ENCODE peak calls at places on chromosomes 4 and X, in five cellular contexts. I is SK-N-SH, E is GM23248, Y is GM23338, O is MM.1S. A is an unnamed sample.

GRCh38 chr4:181987392-181987791 is 255.8 kb upstream of the TENM3 start:
- DNase-seq in I (no peak), E (no peak), Y (no peak), O (no peak), A (no peak)

GRCh38 chr4:162274354-162274753 is 110.6 kb upstream of the FSTL5 start:
- DNase-seq in I (no peak), E (no peak), Y (no peak), O (peak; percentile 43), A (no peak)

GRCh38 chrX:16828126-16828908 is 41.8 kb downstream of the RBBP7 start:
- DNase-seq in I (no peak), E (peak; percentile 60), Y (no peak), O (no peak), A (no peak)

GRCh38 chr4:76090241-76090691 is 15.8 kb downstream of the ART3 start:
- DNase-seq in I (peak; percentile 45), E (peak; percentile 88), Y (no peak), O (no peak), A (no peak)

GRCh38 chrX:153339662-153340061 is 5.7 kb downstream of the ZNF275 start:
- DNase-seq in I (no peak), E (no peak), Y (no peak), O (no peak), A (no peak)

GRCh38 chrX:71871367-71871766 is 39.3 kb upstream of the NHSL2 start:
- DNase-seq in I (no peak), E (peak; percentile 51), Y (no peak), O (no peak), A (no peak)

GRCh38 chrX:3582421-3582820 is 131.0 kb downstream of the PRKX start:
- DNase-seq in I (no peak), E (no peak), Y (no peak), O (no peak), A (no peak)

GRCh38 chr4:15906024-15906443 is 32.5 kb downstream of the FGFBP1 start:
- DNase-seq in I (no peak), E (no peak), Y (peak; percentile 75), O (no peak), A (peak; percentile 95)

GRCh38 chr4:63607186-63607872 is 801.9 kb downstream of the TECRL start:
- DNase-seq in I (no peak), E (no peak), Y (no peak), O (no peak), A (no peak)

GRCh38 chrX:50704987-50705386 is 109.0 kb downstream of the SHROOM4 start:
- DNase-seq in I (no peak), E (peak; percentile 58), Y (no peak), O (no peak), A (no peak)

GRCh38 chr4:55008166-55009056 is 117.0 kb downstream of the KDR start:
- DNase-seq in I (peak; percentile 31), E (peak; percentile 24), Y (peak; percentile 58), O (no peak), A (no peak)

GRCh38 chr4:102578819-102579218 is 77.7 kb downstream of the NFKB1 start:
- DNase-seq in I (no peak), E (no peak), Y (peak; percentile 93), O (no peak), A (no peak)

GRCh38 chrX:6203462-6204215 is 25.0 kb downstream of the NLGN4X start:
- DNase-seq in I (no peak), E (no peak), Y (no peak), O (peak; percentile 15), A (no peak)

GRCh38 chrX:15214614-15215013 is 55.3 kb downstream of the ASB9 start:
- DNase-seq in I (no peak), E (no peak), Y (no peak), O (no peak), A (no peak)

GRCh38 chr4:110231869-110232268 is 33.5 kb upstream of the ELOVL6 start:
- DNase-seq in I (no peak), E (no peak), Y (no peak), O (no peak), A (no peak)

GRCh38 chr4:152206646-152207435 is 329.1 kb downstream of the FBXW7 start:
- DNase-seq in I (no peak), E (no peak), Y (no peak), O (no peak), A (no peak)

GRCh38 chr4:138188406-138189084 is 53.6 kb downstream of the SLC7A11 start:
- DNase-seq in I (no peak), E (peak; percentile 53), Y (no peak), O (no peak), A (no peak)

GRCh38 chr4:88283661-88284377 is 542 bp downstream of the PPM1K start:
- DNase-seq in I (peak; percentile 77), E (peak; percentile 83), Y (peak; percentile 78), O (peak; percentile 73), A (peak; percentile 12)

GRCh38 chr4:183260491-183261151 is 59.5 kb downstream of the CLDN22 start:
- DNase-seq in I (no peak), E (no peak), Y (no peak), O (no peak), A (no peak)

GRCh38 chr4:8763966-8764901 is 107.4 kb downstream of the HMX1 start:
- DNase-seq in I (no peak), E (no peak), Y (no peak), O (no peak), A (no peak)

GRCh38 chr4:1241936-1242505 is 6.9 kb downstream of the CTBP1 start:
- DNase-seq in I (peak; percentile 26), E (no peak), Y (no peak), O (no peak), A (no peak)

GRCh38 chr4:108731001-108731400 is 31.9 kb downstream of the ETNPPL start:
- DNase-seq in I (no peak), E (no peak), Y (no peak), O (no peak), A (no peak)

GRCh38 chrX:5681159-5681558 is 547.5 kb downstream of the NLGN4X start:
- DNase-seq in I (peak; percentile 22), E (no peak), Y (peak; percentile 53), O (no peak), A (no peak)

GRCh38 chrX:16920116-16920515 is 26.3 kb upstream of the REPS2 start:
- DNase-seq in I (no peak), E (no peak), Y (no peak), O (peak; percentile 29), A (no peak)

GRCh38 chr4:13857397-13857796 is 229.9 kb upstream of the BOD1L1 start:
- DNase-seq in I (no peak), E (no peak), Y (no peak), O (no peak), A (no peak)

GRCh38 chrX:144722307-144722706 is 525.0 kb upstream of the SPANXN1 start:
- DNase-seq in I (no peak), E (no peak), Y (peak; percentile 0), O (no peak), A (no peak)

GRCh38 chr4:75685546-75686189 is 12.5 kb upstream of the G3BP2 start:
- DNase-seq in I (no peak), E (no peak), Y (no peak), O (no peak), A (no peak)

GRCh38 chr4:55931043-55931442 is 17.7 kb upstream of the CEP135 start:
- DNase-seq in I (no peak), E (no peak), Y (no peak), O (no peak), A (no peak)

GRCh38 chrX:26778320-26778888 is 562.4 kb downstream of the MAGEB5 start:
- DNase-seq in I (no peak), E (no peak), Y (peak; percentile 32), O (no peak), A (peak; percentile 4)

GRCh38 chr4:158532556-158533231 is 11.0 kb downstream of the RXFP1 start:
- DNase-seq in I (no peak), E (no peak), Y (no peak), O (no peak), A (no peak)

GRCh38 chr4:149031399-149031798 is 589.2 kb upstream of the NR3C2 start:
- DNase-seq in I (no peak), E (peak; percentile 54), Y (peak; percentile 62), O (peak; percentile 31), A (peak; percentile 13)

GRCh38 chrX:119778829-119779228 is 12.6 kb downstream of the RPL39 start:
- DNase-seq in I (no peak), E (no peak), Y (no peak), O (no peak), A (no peak)

GRCh38 chrX:9072281-9072680 is 38.4 kb upstream of the FAM9B start:
- DNase-seq in I (no peak), E (peak; percentile 67), Y (no peak), O (no peak), A (no peak)

GRCh38 chrX:68991691-68992345 is 163.0 kb downstream of the EFNB1 start:
- DNase-seq in I (no peak), E (no peak), Y (no peak), O (no peak), A (no peak)

GRCh38 chrX:2705036-2705435 is 13.9 kb downstream of the CD99 start:
- DNase-seq in I (no peak), E (peak; percentile 51), Y (no peak), O (no peak), A (no peak)

GRCh38 chrX:43504394-43504793 is 151.7 kb upstream of the MAOA start:
- DNase-seq in I (no peak), E (no peak), Y (no peak), O (peak; percentile 63), A (no peak)
- TF ChIP-seq EZH2phosphoT487 in I (no peak), E (no peak), Y (no peak), O (no peak), A (no peak)

GRCh38 chrX:48770296-48770695 is 8.7 kb downstream of the GLOD5 start:
- DNase-seq in I (no peak), E (no peak), Y (no peak), O (no peak), A (no peak)
- H2AFZ ChIP-seq in I (no peak overlapping the region), E (no peak overlapping the region), Y (no peak overlapping the region), O (no peak overlapping the region), A (no peak overlapping the region)

DNA sequence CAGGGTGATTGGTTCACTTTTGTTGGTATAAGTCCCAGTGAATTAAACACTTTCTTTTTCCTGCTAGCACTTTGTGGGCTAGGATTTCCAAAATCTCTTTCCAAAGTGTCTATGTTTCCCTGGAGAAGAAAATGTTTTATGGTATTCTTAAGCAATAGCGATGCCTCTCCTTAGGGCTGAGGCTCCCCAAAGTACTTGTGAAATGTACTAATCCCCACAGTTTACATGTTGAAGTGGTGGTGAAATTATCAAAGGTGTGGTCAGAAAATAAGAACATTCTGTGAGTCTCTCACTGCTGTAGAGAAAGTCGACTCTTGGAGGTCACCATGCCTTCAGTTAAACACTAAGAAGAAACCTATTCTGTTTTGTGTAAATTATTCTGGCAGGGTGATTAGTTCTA is 51.5 kb upstream of the AMELX start:
- DNase-seq in I (no peak), E (no peak), Y (no peak), O (no peak), A (no peak)
- TF ChIP-seq EZH2phosphoT487 in I (no peak), E (no peak), Y (no peak), O (no peak), A (no peak)

DNA sequence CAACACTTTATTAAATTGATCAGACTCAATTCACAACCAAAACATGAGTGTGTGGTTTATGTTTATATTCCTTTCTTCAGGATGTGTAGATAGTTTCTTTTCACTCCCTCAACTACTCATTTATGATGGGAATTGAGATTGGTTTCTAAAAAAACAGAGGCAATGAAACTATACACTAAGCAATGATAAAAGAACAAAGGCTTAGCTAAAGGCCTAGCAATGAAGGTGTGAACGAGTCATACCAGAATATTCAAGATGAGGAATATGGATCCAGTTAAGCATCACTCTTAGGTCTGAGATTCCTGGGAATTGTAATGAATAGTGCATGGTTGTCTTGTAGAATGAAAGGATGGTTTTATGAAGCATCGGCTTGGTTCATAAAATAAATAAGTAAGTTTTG is 17.5 kb upstream of the RASL11B start:
- DNase-seq in I (no peak), E (no peak), Y (no peak), O (no peak), A (no peak)
- H2AFZ ChIP-seq in I (no peak overlapping the region), E (no peak overlapping the region), Y (no peak overlapping the region), O (no peak overlapping the region), A (no peak overlapping the region)

GRCh38 chr4:6826781-6827508 is 44.4 kb downstream of the KIAA0232 start:
- DNase-seq in I (peak; percentile 27), E (no peak), Y (no peak), O (no peak), A (no peak)
- TF ChIP-seq EZH2phosphoT487 in I (no peak), E (no peak), Y (no peak), O (no peak), A (no peak)